ENCODE peak calls at places on chromosomes 3 and 15, in eight cellular contexts. E, D, S, Y, J, G, B and A are unnamed samples.
A peak's percentile ranks its signal among the peaks of the same experiment; 100 is the strongest.

GRCh38 chr15:77546050-77546501 is 86.6 kb downstream of the LINGO1 start:
- DNase-seq in G (peak; percentile 81), S (peak; percentile 79), B (no peak), J (no peak), Y (no peak), D (no peak), E (no peak), A (peak; percentile 30)

GRCh38 chr15:52678468-52679231 is 538 bp downstream of the ATOSA start:
- DNase-seq in E (peak; percentile 79), S (peak; percentile 60), D (peak; percentile 67), B (peak; percentile 49), Y (peak; percentile 53), G (peak; percentile 66), J (peak; percentile 89), A (no peak)

GRCh38 chr15:100032358-100033080 is 299.3 kb upstream of the LYSMD4 start:
- DNase-seq in G (no peak), S (peak; percentile 52), E (no peak), B (no peak), J (peak; percentile 7), D (no peak), Y (no peak), A (no peak)

GRCh38 chr3:100463002-100463401 is 29.4 kb upstream of the TMEM45A start:
- DNase-seq in J (peak; percentile 54), B (no peak), G (peak; percentile 80), S (peak; percentile 78), E (peak; percentile 69), D (no peak), Y (peak; percentile 58), A (peak; percentile 64)

GRCh38 chr3:69806735-69807438 is 67.6 kb downstream of the MITF start:
- DNase-seq in B (no peak), D (no peak), G (peak; percentile 69), Y (no peak), S (peak; percentile 89), J (no peak), E (no peak), A (no peak)

GRCh38 chr3:178022599-178022998 is 513.6 kb upstream of the KCNMB2 start:
- DNase-seq in S (peak; percentile 18), J (no peak), Y (no peak), G (peak; percentile 55), D (no peak), B (no peak), E (no peak), A (no peak)

GRCh38 chr3:46337911-46338310 is 16.0 kb upstream of the CCR2 start:
- DNase-seq in D (no peak), B (no peak), Y (no peak), S (no peak), E (no peak), J (no peak), G (no peak), A (no peak)

GRCh38 chr15:58966698-58967097 is 20.8 kb upstream of the RNF111 start:
- DNase-seq in D (no peak), E (no peak), S (no peak), B (no peak), J (no peak), Y (no peak), G (peak; percentile 63), A (no peak)

GRCh38 chr15:90991587-90992285 is 2.6 kb downstream of the PRC1 start:
- DNase-seq in E (no peak), Y (no peak), S (no peak), G (no peak), J (peak; percentile 47), B (no peak), D (no peak), A (no peak)

GRCh38 chr3:65277788-65278187 is 590.0 kb upstream of the ADAMTS9 start:
- DNase-seq in Y (no peak), G (no peak), S (no peak), D (no peak), E (no peak), B (no peak), J (peak; percentile 76), A (no peak)

GRCh38 chr3:31268868-31269267 is 263.9 kb upstream of the STT3B start:
- DNase-seq in B (no peak), J (no peak), Y (no peak), D (no peak), G (no peak), E (peak; percentile 7), S (no peak), A (no peak)

GRCh38 chr3:194673761-194674160 is 1.8 kb upstream of the LSG1 start:
- DNase-seq in S (no peak), G (peak; percentile 20), Y (no peak), J (no peak), D (no peak), B (no peak), E (no peak), A (no peak)

GRCh38 chr15:32656091-32656860 is 14.8 kb downstream of the SCG5 start:
- DNase-seq in S (peak; percentile 80), D (no peak), B (no peak), Y (no peak), E (no peak), G (no peak), J (no peak), A (no peak)